ENCODE peak calls at places on chromosomes 2 and 18, in five cellular contexts. Z is SJSA1, N is stomach, F is fibroblast of lung, M is prostate gland. P is an unnamed sample.
A peak's percentile ranks its signal among the peaks of the same experiment; 100 is the strongest.

GRCh38 chr2:127416486-127417001 is 1.7 kb upstream of the PROC start:
- DNase-seq in Z (no peak), N (no peak), F (no peak), M (no peak), P (no peak)

GRCh38 chr2:1613731-1614354 is 130.5 kb downstream of the PXDN start:
- DNase-seq in Z (peak; percentile 67), N (no peak), F (no peak), M (no peak), P (peak; percentile 85)

GRCh38 chr2:159801925-159802324 is 3.9 kb upstream of the CD302 start:
- DNase-seq in Z (no peak), N (no peak), F (no peak), M (no peak), P (no peak)

GRCh38 chr18:46096651-46097300 is 1.3 kb downstream of the ATP5F1A start:
- DNase-seq in Z (no peak), N (no peak), F (no peak), M (no peak), P (peak; percentile 47)

GRCh38 chr2:220000586-220000985 is 373.2 kb downstream of the SLC4A3 start:
- DNase-seq in Z (no peak), N (no peak), F (no peak), M (no peak), P (no peak)

GRCh38 chr2:32479224-32479623 is 122.4 kb downstream of the BIRC6 start:
- DNase-seq in Z (no peak), N (no peak), F (peak; percentile 25), M (no peak), P (no peak)

GRCh38 chr18:63346471-63347183 is 20.4 kb downstream of the KDSR start:
- DNase-seq in Z (no peak), N (no peak), F (no peak), M (peak; percentile 27), P (no peak)

GRCh38 chr2:20179755-20180594 is 45.0 kb downstream of the SDC1 start:
- DNase-seq in Z (no peak), N (peak; percentile 90), F (no peak), M (peak; percentile 79), P (peak; percentile 86)

GRCh38 chr2:101717041-101717817 is 19.7 kb downstream of the MAP4K4 start:
- DNase-seq in Z (no peak), N (no peak), F (no peak), M (no peak), P (peak; percentile 60)

GRCh38 chr2:18247282-18248110 is 313.0 kb downstream of the RDH14 start:
- DNase-seq in Z (peak; percentile 66), N (no peak), F (no peak), M (no peak), P (no peak)

GRCh38 chr2:192053921-192054320 is 140.8 kb downstream of the TMEFF2 start:
- DNase-seq in Z (no peak), N (no peak), F (no peak), M (no peak), P (no peak)

GRCh38 chr2:33477473-33478468 is 1.3 kb downstream of the RASGRP3 start:
- DNase-seq in Z (no peak), N (peak; percentile 33), F (no peak), M (no peak), P (no peak)

GRCh38 chr18:57931038-57931437 is 113.0 kb upstream of the NEDD4L start:
- DNase-seq in Z (no peak), N (peak; percentile 39), F (no peak), M (no peak), P (no peak)

GRCh38 chr2:45119855-45120254 is 110.6 kb upstream of the SIX2 start:
- DNase-seq in Z (peak; percentile 87), N (no peak), F (peak; percentile 74), M (no peak), P (no peak)

GRCh38 chr2:64492272-64492671 is 31.9 kb upstream of the AFTPH start:
- DNase-seq in Z (no peak), N (no peak), F (no peak), M (no peak), P (peak; percentile 22)

GRCh38 chr2:152037711-152038110 is 61.1 kb downstream of the CACNB4 start:
- DNase-seq in Z (no peak), N (no peak), F (peak; percentile 17), M (no peak), P (peak; percentile 66)

GRCh38 chr2:69280017-69280671 is 106.9 kb downstream of the GFPT1 start:
- DNase-seq in Z (no peak), N (no peak), F (no peak), M (no peak), P (peak; percentile 67)

DNA sequence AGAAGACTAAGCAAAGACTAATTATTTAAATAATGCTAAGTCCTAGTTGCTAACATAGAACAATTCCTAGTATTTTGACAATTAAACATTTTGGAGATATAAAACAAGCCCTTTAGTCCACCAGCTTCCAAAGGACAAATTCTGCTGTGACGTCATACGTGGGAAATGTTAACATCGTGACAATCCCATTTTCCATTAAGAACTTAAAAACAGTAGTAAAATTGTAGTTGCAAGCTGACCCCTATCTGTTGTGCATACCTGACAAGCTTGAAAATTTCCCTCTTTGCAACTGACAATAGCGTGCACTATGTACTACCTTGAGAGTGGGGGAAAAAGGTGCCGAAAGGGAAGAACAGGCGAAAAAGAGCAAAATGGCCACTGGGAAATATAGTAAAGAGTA is 279.8 kb downstream of the ZNF521 start:
- DNase-seq in Z (no peak), N (no peak), F (no peak), M (no peak), P (no peak)
- H3K27me3 ChIP-seq in Z (no peaks in the 10 kb centered on the region), N (no peaks in the 10 kb centered on the region), F (no peaks in the 10 kb centered on the region), M (no peaks in the 10 kb centered on the region), P (no peaks in the 10 kb centered on the region)

GRCh38 chr2:205563646-205564045 is 118.7 kb upstream of the NRP2 start:
- DNase-seq in Z (no peak), N (no peak), F (peak; percentile 18), M (no peak), P (peak; percentile 84)
- H3K4me1 ChIP-seq in Z (no peaks in the 10 kb centered on the region), N (no peaks in the 10 kb centered on the region), F (no peaks in the 10 kb centered on the region), M (no peaks in the 10 kb centered on the region), P (peaks cover 2% of the 10 kb centered on the region)

GRCh38 chr2:103789716-103790085 is 1027.9 kb downstream of the TMEM182 start:
- DNase-seq in Z (no peak), N (no peak), F (no peak), M (no peak), P (no peak)
- H3K27me3 ChIP-seq in Z (no peaks in the 10 kb centered on the region), N (no peaks in the 10 kb centered on the region), F (no peaks in the 10 kb centered on the region), M (no peaks in the 10 kb centered on the region), P (no peaks in the 10 kb centered on the region)

DNA sequence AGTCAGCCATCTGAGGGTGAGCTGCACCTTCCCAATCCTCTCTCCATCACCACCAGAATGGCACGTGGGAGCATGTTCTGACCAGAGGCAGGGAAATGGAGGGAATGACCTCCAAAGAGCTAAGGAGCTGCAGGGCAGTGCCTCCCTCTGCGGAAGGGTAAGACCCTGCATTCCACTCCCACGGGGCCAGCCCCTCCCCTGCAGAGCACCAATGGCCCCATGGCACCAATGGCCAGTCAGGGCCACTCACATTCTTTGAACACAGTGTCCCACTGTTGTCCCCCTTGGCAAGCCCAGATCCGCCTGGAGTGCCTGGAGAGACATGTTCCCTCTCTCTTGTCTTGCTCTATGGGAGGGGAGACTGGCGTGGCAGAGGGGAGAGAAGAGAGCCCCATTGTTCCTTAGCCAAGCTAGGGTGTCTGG is 164.4 kb downstream of the TNS1 start:
- DNase-seq in Z (no peak), N (no peak), F (no peak), M (no peak), P (no peak)
- H3K4me1 ChIP-seq in Z (peaks cover 7% of the 10 kb centered on the region), N (peaks cover 16% of the 10 kb centered on the region), F (peaks cover 18% of the 10 kb centered on the region), M (peaks cover 4% of the 10 kb centered on the region), P (peaks cover 3% of the 10 kb centered on the region)

GRCh38 chr2:26555246-26556133 is 77.6 kb upstream of the OTOF start:
- DNase-seq in Z (no peak), N (no peak), F (no peak), M (no peak), P (peak; percentile 74)
- H3K27me3 ChIP-seq in Z (peaks cover 21% of the 10 kb centered on the region), N (peaks cover 60% of the 10 kb centered on the region), F (peaks cover 30% of the 10 kb centered on the region), M (peaks cover 7% of the 10 kb centered on the region), P (peaks cover 4% of the 10 kb centered on the region)

DNA sequence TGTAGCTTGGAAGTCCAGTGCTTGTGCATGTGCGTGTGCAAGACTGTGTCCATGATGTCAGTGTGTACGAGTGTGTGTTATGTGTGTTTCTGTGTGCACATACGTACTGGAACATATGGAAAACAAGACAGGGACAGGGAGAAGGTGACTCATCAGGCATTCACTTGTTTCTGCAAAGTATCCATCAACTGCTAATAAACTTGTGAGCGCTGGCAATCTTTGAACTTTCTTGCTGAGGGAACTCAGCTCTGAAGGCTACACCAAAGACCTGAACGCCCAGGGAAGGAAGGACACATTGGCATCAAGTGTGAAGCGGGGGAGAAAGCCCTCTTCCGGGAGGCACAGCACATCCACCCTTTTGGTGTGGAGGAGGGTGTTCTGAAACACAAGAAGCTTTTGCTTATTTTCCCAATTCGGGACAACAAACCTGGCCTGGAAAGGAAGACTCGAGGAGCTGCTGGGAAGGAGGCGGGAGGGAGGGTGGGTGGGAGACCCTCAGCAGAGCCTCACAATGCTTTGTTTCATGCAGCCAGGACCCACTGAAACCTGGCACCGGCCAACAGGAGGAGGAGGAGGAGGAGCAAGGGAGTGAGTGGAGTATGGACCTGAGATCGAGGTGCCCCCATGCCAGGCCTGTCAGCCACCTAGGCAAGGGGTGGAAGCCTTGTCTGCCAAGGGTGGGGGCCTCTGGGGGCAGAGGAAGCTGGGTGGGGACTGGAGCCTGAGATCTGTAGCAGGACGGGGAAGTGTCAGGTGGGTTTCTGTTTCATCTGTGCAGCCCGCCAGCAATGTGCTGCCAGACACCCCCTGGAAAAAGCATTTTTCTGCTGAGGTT is 26.8 kb downstream of the SMAD7 start:
- DNase-seq in Z (peak; percentile 64), N (no peak), F (peak; percentile 69), M (no peak), P (peak; percentile 48)
- H3K4me1 ChIP-seq in Z (peaks cover 71% of the 10 kb centered on the region), N (peaks cover 76% of the 10 kb centered on the region), F (peaks cover 45% of the 10 kb centered on the region), M (peaks cover 23% of the 10 kb centered on the region), P (peaks cover 21% of the 10 kb centered on the region)

GRCh38 chr18:59180150-59180845 is 39.7 kb upstream of the GRP start:
- DNase-seq in Z (no peak), N (no peak), F (peak; percentile 58), M (peak; percentile 6), P (no peak)
- H3K27me3 ChIP-seq in Z (no peaks in the 10 kb centered on the region), N (peaks cover 11% of the 10 kb centered on the region), F (no peaks in the 10 kb centered on the region), M (no peaks in the 10 kb centered on the region), P (no peaks in the 10 kb centered on the region)